ENCODE peak calls at places on chromosomes 11 and 22, in five cellular contexts. H, P, Y, S and B are unnamed samples.

GRCh38 chr11:8346157-8346755 is 82.6 kb upstream of the LMO1 start:
- DNase-seq in H (no peak), P (no peak), Y (no peak), S (no peak), B (no peak)

GRCh38 chr11:73185680-73186293 is 32.3 kb upstream of the P2RY2 start:
- DNase-seq in H (no peak), P (no peak), Y (no peak), S (peak; percentile 86), B (peak; percentile 89)

GRCh38 chr11:85132839-85133238 is 494.3 kb downstream of the DLG2 start:
- DNase-seq in H (no peak), P (no peak), Y (no peak), S (no peak), B (no peak)

GRCh38 chr11:119324124-119324665 is 7.3 kb upstream of the MCAM start:
- DNase-seq in H (no peak), P (no peak), Y (no peak), S (no peak), B (no peak)

GRCh38 chr11:12090061-12090572 is 20.3 kb upstream of the MICAL2 start:
- DNase-seq in H (no peak), P (no peak), Y (no peak), S (peak; percentile 99), B (no peak)

GRCh38 chr11:206516-207212 is 535 bp downstream of the BET1L start:
- DNase-seq in H (peak; percentile 62), P (peak; percentile 81), Y (no peak), S (peak; percentile 15), B (peak; percentile 83)

GRCh38 chr11:19617830-19618523 is 94.7 kb upstream of the NAV2 start:
- DNase-seq in H (no peak), P (no peak), Y (no peak), S (no peak), B (no peak)

GRCh38 chr22:36461665-36462474 is 19.6 kb downstream of the TXN2 start:
- DNase-seq in H (no peak), P (no peak), Y (no peak), S (peak; percentile 95), B (peak; percentile 92)

GRCh38 chr11:122686106-122686505 is 30.6 kb downstream of the UBASH3B start:
- DNase-seq in H (no peak), P (no peak), Y (no peak), S (no peak), B (no peak)

GRCh38 chr22:22144858-22145257 is 99.7 kb upstream of the VPREB1 start:
- DNase-seq in H (no peak), P (no peak), Y (no peak), S (no peak), B (no peak)

GRCh38 chr11:1827931-1828330 is 6.9 kb upstream of the SYT8 start:
- DNase-seq in H (no peak), P (no peak), Y (no peak), S (no peak), B (no peak)

GRCh38 chr11:689630-690029 is 5.4 kb downstream of the DEAF1 start:
- DNase-seq in H (no peak), P (no peak), Y (no peak), S (no peak), B (no peak)

GRCh38 chr22:37533995-37534394 is 14.8 kb upstream of the CARD10 start:
- DNase-seq in H (no peak), P (no peak), Y (no peak), S (peak; percentile 84), B (no peak)

GRCh38 chr11:65459552-65459951 is 37.0 kb downstream of the NEAT1 start:
- DNase-seq in H (peak; percentile 7), P (no peak), Y (no peak), S (no peak), B (no peak)

GRCh38 chr11:114366331-114367243 is 33.7 kb downstream of the C11orf71 start:
- DNase-seq in H (no peak), P (no peak), Y (no peak), S (peak; percentile 86), B (no peak)

GRCh38 chr11:130672911-130673310 is 224.5 kb downstream of the ADAMTS15 start:
- DNase-seq in H (no peak), P (no peak), Y (no peak), S (peak; percentile 68), B (no peak)

GRCh38 chr22:19639610-19640135 is 74.6 kb upstream of the SEPTIN5 start:
- DNase-seq in H (no peak), P (peak; percentile 43), Y (no peak), S (no peak), B (peak; percentile 35)
- TF ChIP-seq CTCF in H (no peak), P (no peak), Y (no peak), S (no peak), B (no peak)

GRCh38 chr11:93623938-93624337 is 37.5 kb upstream of the CEP295 start:
- DNase-seq in H (no peak), P (no peak), Y (no peak), S (no peak), B (no peak)

GRCh38 chr11:93626038-93626437 is 35.4 kb upstream of the CEP295 start:
- DNase-seq in H (no peak), P (no peak), Y (no peak), S (no peak), B (no peak)

GRCh38 chr11:93623179-93623578 is 38.3 kb upstream of the CEP295 start:
- DNase-seq in H (no peak), P (no peak), Y (no peak), S (no peak), B (no peak)

DNA sequence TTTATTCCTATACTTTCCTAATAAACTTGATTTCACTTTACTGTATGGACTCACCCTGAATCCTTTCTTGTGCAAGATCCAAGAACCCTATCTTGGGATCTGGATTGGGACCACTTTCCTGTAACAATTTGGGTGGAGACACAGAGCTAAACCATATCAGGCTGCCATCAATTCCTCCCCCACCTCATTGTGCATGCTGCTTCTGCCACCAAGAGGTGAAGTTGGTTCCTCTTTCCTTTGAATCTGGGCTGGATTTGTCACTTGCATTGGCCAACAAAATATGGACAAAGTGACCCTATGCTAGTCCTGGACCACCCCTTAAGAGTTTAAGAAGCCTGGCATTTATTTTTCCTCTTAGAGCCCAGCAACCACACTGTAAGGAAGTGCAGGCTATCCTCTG is 39.4 kb upstream of the CEP295 start:
- DNase-seq in H (no peak), P (no peak), Y (peak; percentile 7), S (no peak), B (no peak)
- TF ChIP-seq CTCF in H (peak; percentile 23), P (no peak), Y (peak; percentile 26), S (peak; percentile 18), B (no peak)

DNA sequence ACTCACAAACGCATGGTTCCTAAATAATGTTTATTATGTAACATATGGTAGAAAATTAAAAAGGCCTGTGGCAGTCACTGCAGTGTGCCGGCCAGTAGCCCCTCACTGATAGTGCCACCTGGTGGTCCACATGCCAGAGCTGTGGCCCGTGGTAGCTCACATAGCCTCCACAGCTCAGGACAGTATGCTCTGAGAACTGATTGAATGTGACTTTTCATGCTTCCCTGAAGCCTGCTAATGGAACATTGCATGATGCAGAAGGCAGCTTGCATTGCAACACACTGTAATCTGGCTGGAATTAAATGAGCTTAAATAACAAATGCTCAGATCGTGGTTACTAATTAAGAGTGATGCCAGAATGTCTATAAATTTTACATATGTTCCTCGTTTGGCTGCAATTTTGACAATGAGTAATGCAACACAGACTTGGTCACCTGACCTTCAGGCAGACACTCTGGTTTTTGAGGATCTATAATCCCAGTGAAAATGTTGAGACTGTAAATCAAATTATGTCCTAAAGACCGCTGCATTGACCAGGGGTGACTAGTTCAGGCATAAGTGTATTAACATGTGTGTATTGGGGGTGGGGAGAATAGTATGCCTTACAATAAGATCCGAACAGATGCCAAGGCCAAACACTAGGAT is 566.4 kb downstream of the METTL15 start:
- DNase-seq in H (no peak), P (no peak), Y (no peak), S (no peak), B (no peak)
- TF ChIP-seq CTCF in H (no peak), P (no peak), Y (peak; percentile 52), S (peak; percentile 41), B (no peak)

DNA sequence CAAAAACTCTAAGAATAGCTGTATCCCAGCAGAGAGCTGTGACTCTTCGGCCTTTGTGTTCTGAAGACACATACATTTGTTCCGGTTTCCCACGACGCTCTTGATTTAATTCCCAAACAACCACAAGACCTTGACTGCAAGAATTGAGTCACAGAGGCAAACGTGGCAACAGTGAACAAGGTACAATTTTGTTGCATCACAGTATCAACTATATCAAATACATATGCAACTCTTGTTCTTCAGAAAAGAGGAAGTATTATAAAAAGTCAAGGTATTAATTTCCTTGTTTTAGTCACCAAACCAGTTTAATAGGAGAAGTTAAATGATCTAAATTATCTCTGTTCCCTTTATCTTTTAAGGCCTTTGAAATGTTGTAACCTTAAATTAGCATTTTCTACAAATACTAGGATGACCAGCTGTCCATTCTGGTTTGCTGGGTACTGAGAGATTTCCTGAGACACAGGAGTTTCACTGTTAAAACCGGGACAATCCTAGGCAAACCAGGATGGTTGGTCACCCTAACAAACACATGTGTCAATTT is 11.1 kb downstream of the HPS5 start:
- DNase-seq in H (no peak), P (no peak), Y (no peak), S (no peak), B (no peak)
- TF ChIP-seq CTCF in H (no peak), P (no peak), Y (no peak), S (no peak), B (no peak)

GRCh38 chr11:108931168-108931567 is 266.3 kb downstream of the DDX10 start:
- DNase-seq in H (no peak), P (no peak), Y (no peak), S (no peak), B (no peak)
- TF ChIP-seq CTCF in H (no peak), P (no peak), Y (no peak), S (no peak), B (no peak)

GRCh38 chr11:59142530-59143507 is at the start of gene FAM111A:
- DNase-seq in H (peak; percentile 93), P (peak; percentile 95), Y (no peak), S (peak; percentile 96), B (peak; percentile 90)
- TF ChIP-seq CTCF in H (no peak), P (peak; percentile 15), Y (peak; percentile 61), S (peak; percentile 37), B (no peak)

GRCh38 chr11:111688028-111688427 is 78.2 kb downstream of the PPP2R1B start:
- DNase-seq in H (no peak), P (no peak), Y (no peak), S (no peak), B (no peak)
- TF ChIP-seq CTCF in H (no peak), P (no peak), Y (no peak), S (no peak), B (no peak)

DNA sequence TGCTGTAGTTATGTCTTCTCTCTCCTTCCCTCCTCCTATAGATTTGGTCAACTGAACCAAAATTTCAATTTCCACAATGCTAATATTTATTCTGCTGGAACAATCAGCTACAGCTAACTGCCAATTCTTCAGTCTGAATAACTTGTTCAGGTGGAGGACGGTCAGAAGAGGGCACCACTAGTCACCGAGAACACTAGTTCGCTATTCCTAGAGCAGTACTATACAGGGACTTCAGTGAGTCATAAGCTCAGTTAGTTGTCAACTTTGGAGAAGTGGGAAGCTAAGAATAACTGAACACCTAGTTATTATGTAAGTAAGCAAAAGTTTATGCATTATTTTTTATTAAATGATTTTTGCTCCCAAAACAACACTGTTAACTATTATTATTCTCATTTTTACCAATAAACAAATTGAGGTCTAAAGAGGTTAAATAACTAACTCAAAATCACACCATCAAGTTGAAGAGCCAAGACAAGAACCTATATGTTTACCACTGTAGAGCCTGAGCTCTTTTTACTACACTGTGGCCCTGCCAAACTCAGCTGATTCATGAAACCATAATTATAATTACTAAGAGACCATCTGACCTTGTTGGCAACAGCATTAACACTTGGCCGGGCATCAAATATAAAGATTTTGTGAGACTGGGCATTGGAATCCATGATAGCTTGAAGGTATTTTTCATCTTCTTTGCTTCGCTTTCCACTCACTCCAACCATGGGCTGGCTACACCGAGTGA is 59.0 kb downstream of the CEP57 start:
- DNase-seq in H (peak; percentile 44), P (no peak), Y (peak; percentile 39), S (peak; percentile 49), B (no peak)
- TF ChIP-seq CTCF in H (peak; percentile 26), P (peak; percentile 26), Y (peak; percentile 72), S (peak; percentile 68), B (peak; percentile 44)